ENCODE peak calls at places on chromosomes 4 and X, in eight cellular contexts. One of them, this sample, is unnamed.

GRCh38 chrX:107454302-107454701 is 4.8 kb downstream of the FRMPD3 start:
- DNase-seq in HFF-Myc: peak
- DNase-seq in cardiac muscle cell: no peak
- DNase-seq in mucosa of descending colon: no peak
- DNase-seq in GM23248: peak
- DNase-seq in left lung: no peak
- DNase-seq in foreskin fibroblast: no peak
- DNase-seq in IMR-90: peak
- DNase-seq in this sample: no peak

GRCh38 chrX:19602866-19603620 is 87.7 kb upstream of the MAP3K15 start:
- DNase-seq in HFF-Myc: no peak
- DNase-seq in cardiac muscle cell: peak
- DNase-seq in mucosa of descending colon: no peak
- DNase-seq in GM23248: peak
- DNase-seq in left lung: no peak
- DNase-seq in foreskin fibroblast: peak
- DNase-seq in IMR-90: peak
- DNase-seq in this sample: no peak

GRCh38 chr4:51840791-51841190 is 2.2 kb upstream of the DCUN1D4 start:
- DNase-seq in HFF-Myc: no peak
- DNase-seq in cardiac muscle cell: no peak
- DNase-seq in mucosa of descending colon: no peak
- DNase-seq in GM23248: peak
- DNase-seq in left lung: no peak
- DNase-seq in foreskin fibroblast: peak
- DNase-seq in IMR-90: peak
- DNase-seq in this sample: no peak

GRCh38 chrX:134537179-134537945 is 77.4 kb downstream of the HPRT1 start:
- DNase-seq in HFF-Myc: no peak
- DNase-seq in cardiac muscle cell: peak
- DNase-seq in mucosa of descending colon: peak
- DNase-seq in GM23248: peak
- DNase-seq in left lung: no peak
- DNase-seq in foreskin fibroblast: peak
- DNase-seq in IMR-90: peak
- DNase-seq in this sample: no peak

GRCh38 chr4:1241466-1241935 is 7.4 kb downstream of the CTBP1 start:
- DNase-seq in HFF-Myc: no peak
- DNase-seq in cardiac muscle cell: no peak
- DNase-seq in mucosa of descending colon: peak
- DNase-seq in GM23248: no peak
- DNase-seq in left lung: peak
- DNase-seq in foreskin fibroblast: no peak
- DNase-seq in IMR-90: no peak
- DNase-seq in this sample: no peak

GRCh38 chr4:99661907-99662306 is 4.3 kb upstream of the C4orf54 start:
- DNase-seq in HFF-Myc: no peak
- DNase-seq in cardiac muscle cell: no peak
- DNase-seq in mucosa of descending colon: no peak
- DNase-seq in GM23248: no peak
- DNase-seq in left lung: no peak
- DNase-seq in foreskin fibroblast: no peak
- DNase-seq in IMR-90: no peak
- DNase-seq in this sample: no peak

GRCh38 chrX:47514553-47515235 is 31.7 kb upstream of the ZNF41 start:
- DNase-seq in HFF-Myc: no peak
- DNase-seq in cardiac muscle cell: peak
- DNase-seq in mucosa of descending colon: no peak
- DNase-seq in GM23248: peak
- DNase-seq in left lung: no peak
- DNase-seq in foreskin fibroblast: no peak
- DNase-seq in IMR-90: peak
- DNase-seq in this sample: peak

GRCh38 chrX:132481449-132481848 is 7.4 kb downstream of the MBNL3 start:
- DNase-seq in HFF-Myc: no peak
- DNase-seq in cardiac muscle cell: no peak
- DNase-seq in mucosa of descending colon: no peak
- DNase-seq in GM23248: no peak
- DNase-seq in left lung: no peak
- DNase-seq in foreskin fibroblast: no peak
- DNase-seq in IMR-90: no peak
- DNase-seq in this sample: no peak

GRCh38 chrX:51148848-51149247 is 183.8 kb upstream of the NUDT10 start:
- DNase-seq in HFF-Myc: no peak
- DNase-seq in cardiac muscle cell: peak
- DNase-seq in mucosa of descending colon: no peak
- DNase-seq in GM23248: no peak
- DNase-seq in left lung: no peak
- DNase-seq in foreskin fibroblast: no peak
- DNase-seq in IMR-90: no peak
- DNase-seq in this sample: no peak

GRCh38 chr4:185396724-185397402 is at the start of gene ANKRD37:
- DNase-seq in HFF-Myc: no peak
- DNase-seq in cardiac muscle cell: peak
- DNase-seq in mucosa of descending colon: no peak
- DNase-seq in GM23248: peak
- DNase-seq in left lung: peak
- DNase-seq in foreskin fibroblast: no peak
- DNase-seq in IMR-90: peak
- DNase-seq in this sample: no peak

GRCh38 chrX:40291553-40291952 is 193.8 kb upstream of the BCOR start:
- DNase-seq in HFF-Myc: no peak
- DNase-seq in cardiac muscle cell: no peak
- DNase-seq in mucosa of descending colon: no peak
- DNase-seq in GM23248: no peak
- DNase-seq in left lung: no peak
- DNase-seq in foreskin fibroblast: no peak
- DNase-seq in IMR-90: no peak
- DNase-seq in this sample: no peak

DNA sequence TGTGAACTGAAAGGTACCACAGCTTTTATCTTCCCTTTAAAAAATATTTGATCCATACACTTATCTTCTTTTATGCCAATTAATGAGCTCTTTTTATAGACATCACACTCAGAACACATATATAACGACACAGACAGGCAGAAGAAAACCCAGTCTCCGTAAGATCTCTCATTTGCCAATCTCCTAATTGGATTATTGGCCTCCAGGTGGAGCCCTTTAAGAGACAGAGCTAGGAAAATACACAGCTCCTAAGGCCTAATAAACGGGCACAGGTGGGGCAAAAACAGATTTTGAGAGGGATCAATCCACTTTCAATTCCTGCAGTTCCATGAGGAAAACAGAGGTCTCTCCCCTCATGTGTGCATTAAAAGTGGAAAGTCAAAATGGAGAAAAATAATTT is 1495.4 kb downstream of the RPA4 start:
- DNase-seq in HFF-Myc: no peak
- DNase-seq in cardiac muscle cell: no peak
- DNase-seq in mucosa of descending colon: no peak
- DNase-seq in GM23248: no peak
- DNase-seq in left lung: no peak
- DNase-seq in foreskin fibroblast: no peak
- DNase-seq in IMR-90: no peak
- DNase-seq in this sample: no peak
- H3K4me3 ChIP-seq in HFF-Myc: no peak
- H3K4me3 ChIP-seq in cardiac muscle cell: no peak
- H3K4me3 ChIP-seq in mucosa of descending colon: no peak
- H3K4me3 ChIP-seq in GM23248: no peak
- H3K4me3 ChIP-seq in left lung: no peak
- H3K4me3 ChIP-seq in foreskin fibroblast: no peak
- H3K4me3 ChIP-seq in IMR-90: no peak
- H3K4me3 ChIP-seq in this sample: no peak

GRCh38 chr4:156969136-156969535 is 2.5 kb downstream of the PDGFC start:
- DNase-seq in HFF-Myc: no peak
- DNase-seq in cardiac muscle cell: no peak
- DNase-seq in mucosa of descending colon: no peak
- DNase-seq in GM23248: no peak
- DNase-seq in left lung: no peak
- DNase-seq in foreskin fibroblast: no peak
- DNase-seq in IMR-90: no peak
- DNase-seq in this sample: no peak
- H3K4me3 ChIP-seq in HFF-Myc: peak
- H3K4me3 ChIP-seq in cardiac muscle cell: no peak
- H3K4me3 ChIP-seq in mucosa of descending colon: no peak
- H3K4me3 ChIP-seq in GM23248: peak
- H3K4me3 ChIP-seq in left lung: no peak
- H3K4me3 ChIP-seq in foreskin fibroblast: peak
- H3K4me3 ChIP-seq in IMR-90: peak
- H3K4me3 ChIP-seq in this sample: peak

GRCh38 chr4:124499266-124499665 is 213.3 kb downstream of the ANKRD50 start:
- DNase-seq in HFF-Myc: no peak
- DNase-seq in cardiac muscle cell: peak
- DNase-seq in mucosa of descending colon: no peak
- DNase-seq in GM23248: no peak
- DNase-seq in left lung: no peak
- DNase-seq in foreskin fibroblast: no peak
- DNase-seq in IMR-90: no peak
- DNase-seq in this sample: peak
- H3K4me3 ChIP-seq in HFF-Myc: no peak
- H3K4me3 ChIP-seq in cardiac muscle cell: no peak
- H3K4me3 ChIP-seq in mucosa of descending colon: no peak
- H3K4me3 ChIP-seq in GM23248: no peak
- H3K4me3 ChIP-seq in left lung: no peak
- H3K4me3 ChIP-seq in foreskin fibroblast: no peak
- H3K4me3 ChIP-seq in IMR-90: no peak
- H3K4me3 ChIP-seq in this sample: no peak

GRCh38 chr4:121822047-121822446 is 1.6 kb downstream of the CCNA2 start:
- DNase-seq in HFF-Myc: no peak
- DNase-seq in cardiac muscle cell: no peak
- DNase-seq in mucosa of descending colon: no peak
- DNase-seq in GM23248: no peak
- DNase-seq in left lung: no peak
- DNase-seq in foreskin fibroblast: no peak
- DNase-seq in IMR-90: no peak
- DNase-seq in this sample: no peak
- H3K4me3 ChIP-seq in HFF-Myc: peak
- H3K4me3 ChIP-seq in cardiac muscle cell: peak
- H3K4me3 ChIP-seq in mucosa of descending colon: no peak
- H3K4me3 ChIP-seq in GM23248: peak
- H3K4me3 ChIP-seq in left lung: no peak
- H3K4me3 ChIP-seq in foreskin fibroblast: peak
- H3K4me3 ChIP-seq in IMR-90: peak
- H3K4me3 ChIP-seq in this sample: peak

GRCh38 chrX:57595381-57595811 is 3.6 kb downstream of the ZXDB start:
- DNase-seq in HFF-Myc: peak
- DNase-seq in cardiac muscle cell: peak
- DNase-seq in mucosa of descending colon: no peak
- DNase-seq in GM23248: peak
- DNase-seq in left lung: no peak
- DNase-seq in foreskin fibroblast: no peak
- DNase-seq in IMR-90: peak
- DNase-seq in this sample: peak
- H3K4me3 ChIP-seq in HFF-Myc: peak
- H3K4me3 ChIP-seq in cardiac muscle cell: no peak
- H3K4me3 ChIP-seq in mucosa of descending colon: no peak
- H3K4me3 ChIP-seq in GM23248: peak
- H3K4me3 ChIP-seq in left lung: no peak
- H3K4me3 ChIP-seq in foreskin fibroblast: peak
- H3K4me3 ChIP-seq in IMR-90: no peak
- H3K4me3 ChIP-seq in this sample: peak

GRCh38 chr4:54541426-54542118 is 116.2 kb upstream of the KIT start:
- DNase-seq in HFF-Myc: no peak
- DNase-seq in cardiac muscle cell: peak
- DNase-seq in mucosa of descending colon: no peak
- DNase-seq in GM23248: peak
- DNase-seq in left lung: no peak
- DNase-seq in foreskin fibroblast: no peak
- DNase-seq in IMR-90: peak
- DNase-seq in this sample: no peak
- H3K4me3 ChIP-seq in HFF-Myc: no peak
- H3K4me3 ChIP-seq in cardiac muscle cell: no peak
- H3K4me3 ChIP-seq in mucosa of descending colon: no peak
- H3K4me3 ChIP-seq in GM23248: no peak
- H3K4me3 ChIP-seq in left lung: no peak
- H3K4me3 ChIP-seq in foreskin fibroblast: no peak
- H3K4me3 ChIP-seq in IMR-90: no peak
- H3K4me3 ChIP-seq in this sample: no peak

GRCh38 chrX:137428251-137428661 is 137.7 kb upstream of the ZIC3 start:
- DNase-seq in HFF-Myc: no peak
- DNase-seq in cardiac muscle cell: peak
- DNase-seq in mucosa of descending colon: no peak
- DNase-seq in GM23248: peak
- DNase-seq in left lung: no peak
- DNase-seq in foreskin fibroblast: no peak
- DNase-seq in IMR-90: no peak
- DNase-seq in this sample: no peak
- H3K4me3 ChIP-seq in HFF-Myc: peak
- H3K4me3 ChIP-seq in cardiac muscle cell: peak
- H3K4me3 ChIP-seq in mucosa of descending colon: no peak
- H3K4me3 ChIP-seq in GM23248: peak
- H3K4me3 ChIP-seq in left lung: peak
- H3K4me3 ChIP-seq in foreskin fibroblast: peak
- H3K4me3 ChIP-seq in IMR-90: peak
- H3K4me3 ChIP-seq in this sample: peak

DNA sequence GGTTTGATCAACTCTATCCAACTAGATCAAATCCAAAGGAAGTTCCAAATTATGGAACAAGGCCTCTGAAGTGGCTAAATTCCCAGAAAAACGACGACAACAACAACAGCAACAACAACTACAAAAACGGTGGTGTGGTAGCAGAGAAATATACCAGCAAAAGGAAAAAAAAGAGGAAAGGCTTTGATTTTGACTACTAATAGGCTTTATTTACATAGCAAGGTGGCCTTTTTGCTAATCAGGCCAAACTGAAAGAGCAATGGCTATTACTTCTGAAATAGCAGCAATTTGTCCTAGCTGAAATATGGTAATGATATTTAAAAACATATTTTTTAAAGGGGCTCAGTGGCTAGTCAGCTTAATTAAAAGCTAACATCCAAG is 40.8 kb upstream of the TMPRSS11E start:
- DNase-seq in HFF-Myc: no peak
- DNase-seq in cardiac muscle cell: no peak
- DNase-seq in mucosa of descending colon: no peak
- DNase-seq in GM23248: no peak
- DNase-seq in left lung: no peak
- DNase-seq in foreskin fibroblast: no peak
- DNase-seq in IMR-90: no peak
- DNase-seq in this sample: no peak
- H3K4me3 ChIP-seq in HFF-Myc: no peak
- H3K4me3 ChIP-seq in cardiac muscle cell: no peak
- H3K4me3 ChIP-seq in mucosa of descending colon: no peak
- H3K4me3 ChIP-seq in GM23248: no peak
- H3K4me3 ChIP-seq in left lung: no peak
- H3K4me3 ChIP-seq in foreskin fibroblast: no peak
- H3K4me3 ChIP-seq in IMR-90: no peak
- H3K4me3 ChIP-seq in this sample: no peak

This sample was measured in skeletal muscle cell.